ENCODE peak calls at places on chromosomes 6 and 20, in six cellular contexts. A, X, W, V, O and T are unnamed samples.
A peak's percentile ranks its signal among the peaks of the same experiment; 100 is the strongest.

GRCh38 chr6:94163877-94164276 is 744.5 kb upstream of the EPHA7 start:
- DNase-seq in V (no peak), A (no peak), W (no peak), X (no peak), O (no peak), T (no peak)

GRCh38 chr20:10523438-10523837 is 88.3 kb downstream of the SLX4IP start:
- DNase-seq in W (no peak), O (no peak), V (no peak), A (no peak), X (no peak), T (no peak)

GRCh38 chr20:14189794-14190402 is 147.5 kb downstream of the FLRT3 start:
- DNase-seq in V (no peak), X (peak; percentile 38), O (no peak), A (peak; percentile 62), W (no peak), T (no peak)

GRCh38 chr20:61968932-61969331 is 96.7 kb downstream of the TAF4 start:
- DNase-seq in O (no peak), A (no peak), V (no peak), X (no peak), W (no peak), T (no peak)

GRCh38 chr6:169798764-169799473 is 47.5 kb downstream of the ERMARD start:
- DNase-seq in W (no peak), O (no peak), A (no peak), V (no peak), X (no peak), T (no peak)

GRCh38 chr6:33430991-33431879 is 11.4 kb downstream of the SYNGAP1 start:
- DNase-seq in X (peak; percentile 81), A (peak; percentile 65), W (peak; percentile 83), V (peak; percentile 95), O (no peak), T (no peak)

GRCh38 chr6:134647861-134648260 is 302.0 kb downstream of the ALDH8A1 start:
- DNase-seq in X (no peak), A (peak; percentile 69), O (no peak), V (no peak), W (no peak), T (no peak)

GRCh38 chr6:138088307-138088744 is 18.9 kb downstream of the PERP start:
- DNase-seq in O (peak; percentile 81), W (no peak), X (peak; percentile 91), V (no peak), A (peak; percentile 97), T (no peak)

GRCh38 chr6:7254980-7255825 is 57.8 kb downstream of the SSR1 start:
- DNase-seq in O (no peak), X (no peak), W (no peak), A (no peak), V (no peak), T (no peak)

GRCh38 chr20:58251979-58252591 is 23.6 kb upstream of the ANKRD60 start:
- DNase-seq in W (no peak), X (peak; percentile 97), O (peak; percentile 26), A (peak; percentile 96), V (no peak), T (no peak)

GRCh38 chr6:28922841-28923317 is 906 bp downstream of the TRIM27 start:
- DNase-seq in O (peak; percentile 2), A (peak; percentile 31), X (peak; percentile 59), W (no peak), V (no peak), T (peak; percentile 56)

GRCh38 chr20:49603209-49603627 is 35.3 kb upstream of the PTGIS start:
- DNase-seq in W (peak; percentile 26), X (peak; percentile 19), A (peak; percentile 45), O (peak; percentile 42), V (peak; percentile 71), T (no peak)

GRCh38 chr6:118935331-118935668 is 341 bp upstream of the MCM9 start:
- DNase-seq in X (no peak), O (no peak), V (no peak), A (no peak), W (no peak), T (no peak)
- H3K14ac ChIP-seq in X (no peak overlapping the region), O (no peak overlapping the region), V (no peak overlapping the region), A (no peak overlapping the region), W (no peak overlapping the region), T (no peak overlapping the region)

DNA sequence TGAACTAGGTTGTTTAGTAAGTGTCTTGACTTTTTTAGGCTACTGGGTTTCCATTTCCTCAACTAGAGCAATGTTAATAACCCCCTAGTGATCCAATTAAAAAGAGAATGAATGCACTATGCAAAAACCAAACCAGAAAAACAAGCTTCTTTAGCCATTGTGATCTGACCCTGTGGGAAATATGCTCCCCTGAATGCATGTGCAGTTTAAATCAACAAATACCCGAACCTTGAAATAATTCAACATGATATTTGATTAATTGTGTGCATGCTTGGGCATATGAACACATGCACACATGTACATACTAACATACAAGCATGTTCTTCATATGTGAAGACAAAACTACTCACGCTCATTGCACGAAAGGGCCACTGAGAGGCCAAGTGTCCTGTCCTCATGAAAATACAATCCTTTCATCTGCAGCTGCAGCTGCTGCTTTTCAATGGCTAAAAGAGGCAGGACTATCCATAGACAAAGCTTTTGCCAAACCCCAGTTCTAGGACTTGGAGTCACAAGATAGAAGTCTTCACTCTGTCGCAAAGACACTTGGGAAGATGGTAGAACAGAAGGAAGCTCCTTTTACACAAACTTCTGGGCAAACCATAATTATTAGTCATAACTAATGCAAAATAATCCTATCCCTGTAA is 207.1 kb upstream of the POU3F2 start:
- DNase-seq in O (no peak), W (no peak), X (no peak), A (no peak), V (no peak), T (no peak)
- H3K14ac ChIP-seq in O (no peak overlapping the region), W (no peak overlapping the region), X (no peak overlapping the region), A (no peak overlapping the region), V (no peak overlapping the region), T (no peak overlapping the region)

DNA sequence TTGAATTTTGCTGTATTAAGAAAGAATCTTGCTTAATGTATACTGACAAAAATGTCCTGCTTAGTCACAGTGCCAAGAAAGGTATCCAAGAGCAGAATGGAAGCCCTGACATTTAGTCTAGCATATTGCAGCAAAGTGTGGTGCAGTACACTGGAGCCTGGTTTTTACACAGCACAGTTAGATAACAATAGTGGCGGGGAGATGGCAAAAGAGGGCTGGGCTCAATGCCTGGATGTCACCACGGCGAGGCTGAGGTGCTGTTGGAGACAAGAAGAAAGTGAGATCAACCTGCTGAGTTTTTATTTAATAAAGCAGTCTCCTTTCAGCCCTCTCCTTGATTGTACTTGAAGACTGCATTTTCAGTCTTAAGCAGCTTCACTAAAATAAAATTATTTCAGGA is 426.0 kb downstream of the LMBRD1 start:
- DNase-seq in A (no peak), X (no peak), V (no peak), O (no peak), W (no peak), T (no peak)
- H3K14ac ChIP-seq in A (no peak overlapping the region), X (no peak overlapping the region), V (no peak overlapping the region), O (no peak overlapping the region), W (no peak overlapping the region), T (no peak overlapping the region)

DNA sequence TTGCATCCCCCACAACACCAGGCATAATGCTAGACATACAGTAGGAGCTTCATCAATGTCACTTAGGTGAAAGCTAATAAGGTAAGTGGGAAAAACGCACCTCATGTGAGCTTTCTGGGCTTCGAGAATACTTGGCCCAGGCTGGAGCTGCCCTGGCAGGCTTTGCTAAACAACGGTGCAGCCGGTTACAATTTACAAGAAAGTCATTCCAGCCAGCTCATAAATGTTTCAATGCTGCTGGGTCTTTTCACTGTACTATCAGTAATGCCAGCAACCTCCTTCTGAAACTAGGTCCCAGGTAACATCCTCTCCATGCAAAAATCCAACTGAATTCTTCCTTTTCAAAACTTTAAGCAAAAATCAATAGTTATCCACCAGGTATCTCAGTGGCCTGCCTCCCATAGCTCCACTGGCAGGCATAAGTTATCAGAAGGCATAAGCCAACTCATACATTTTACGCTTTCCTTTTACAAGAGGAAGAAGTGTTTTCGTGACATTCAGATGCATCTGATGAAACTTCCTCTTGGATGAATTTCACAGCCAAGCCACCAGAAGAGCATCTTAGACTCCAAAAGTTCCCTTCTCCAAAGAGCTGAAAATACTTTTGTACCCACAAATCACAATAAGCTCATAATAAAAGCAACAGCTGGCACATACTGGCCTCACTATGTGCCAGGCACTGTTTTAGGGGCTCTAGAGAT is 56.3 kb downstream of the RTN4IP1 start:
- DNase-seq in X (no peak), V (no peak), A (no peak), O (no peak), W (no peak), T (no peak)
- H3K14ac ChIP-seq in X (no peak overlapping the region), V (no peak overlapping the region), A (no peak overlapping the region), O (no peak overlapping the region), W (no peak overlapping the region), T (no peak overlapping the region)